ENCODE peak calls at places on chromosomes 11 and 22, in eight cellular contexts. P is DND-41, O is GM23338, K is mammary epithelial cell, I is keratinocyte, C is HCT116, G is neural progenitor cell, E is HepG2. Z is an unnamed sample. For H3K27me3, the result is how much of the 10 kb centered on the place peaks cover.

GRCh38 chr11:85718991-85719807 is 33.2 kb upstream of the CCDC89 start:
- DNase-seq in P (no peak), O (peak), K (peak), I (peak), C (peak), G (peak), E (peak), Z (peak)

GRCh38 chr11:31045335-31045734 is 324.2 kb downstream of the DCDC1 start:
- DNase-seq in P (no peak), O (peak), K (no peak), I (no peak), C (peak), G (peak), E (peak), Z (peak)

GRCh38 chr11:396948-397548 is 3.0 kb downstream of the PKP3 start:
- DNase-seq in P (no peak), O (no peak), K (no peak), I (no peak), C (no peak), G (no peak), E (peak), Z (no peak)

GRCh38 chr11:116376054-116376453 is 396.7 kb downstream of the BUD13 start:
- DNase-seq in P (no peak), O (no peak), K (no peak), I (no peak), C (no peak), G (no peak), E (no peak), Z (no peak)

GRCh38 chr11:107018274-107018901 is at the start of gene GUCY1A2:
- DNase-seq in P (no peak), O (peak), K (no peak), I (no peak), C (no peak), G (peak), E (no peak), Z (peak)

GRCh38 chr22:25847451-25847850 is 105.5 kb downstream of the MYO18B start:
- DNase-seq in P (no peak), O (no peak), K (no peak), I (no peak), C (no peak), G (no peak), E (no peak), Z (no peak)

GRCh38 chr11:107017433-107018227 is 646 bp downstream of the GUCY1A2 start:
- DNase-seq in P (no peak), O (peak), K (no peak), I (no peak), C (no peak), G (peak), E (peak), Z (peak)

GRCh38 chr11:115473167-115473566 is 31.0 kb downstream of the CADM1 start:
- DNase-seq in P (no peak), O (no peak), K (no peak), I (no peak), C (no peak), G (no peak), E (no peak), Z (no peak)

GRCh38 chr22:19290400-19291217 is 910 bp downstream of the CLTCL1 start:
- DNase-seq in P (no peak), O (peak), K (no peak), I (no peak), C (no peak), G (no peak), E (peak), Z (no peak)

GRCh38 chr11:133945087-133945974 is 11.4 kb downstream of the IGSF9B start:
- DNase-seq in P (peak), O (no peak), K (peak), I (no peak), C (no peak), G (no peak), E (no peak), Z (no peak)

GRCh38 chr11:119779195-119780071 is 50.4 kb upstream of the NECTIN1 start:
- DNase-seq in P (no peak), O (no peak), K (no peak), I (no peak), C (no peak), G (no peak), E (no peak), Z (no peak)

GRCh38 chr11:46352063-46352841 is 5.0 kb downstream of the DGKZ start:
- DNase-seq in P (peak), O (peak), K (peak), I (no peak), C (no peak), G (peak), E (no peak), Z (peak)

GRCh38 chr22:37269930-37270678 is 12.2 kb upstream of the CYTH4 start:
- DNase-seq in P (no peak), O (no peak), K (no peak), I (no peak), C (no peak), G (no peak), E (no peak), Z (no peak)

GRCh38 chr22:23820748-23821211 is 18.0 kb downstream of the DERL3 start:
- DNase-seq in P (no peak), O (no peak), K (no peak), I (no peak), C (no peak), G (no peak), E (no peak), Z (no peak)

GRCh38 chr11:72764503-72764902 is 12.3 kb upstream of the ARAP1 start:
- DNase-seq in P (no peak), O (peak), K (no peak), I (no peak), C (no peak), G (peak), E (no peak), Z (peak)

GRCh38 chr11:44192701-44193100 is 97.2 kb downstream of the EXT2 start:
- DNase-seq in P (no peak), O (no peak), K (no peak), I (no peak), C (no peak), G (no peak), E (no peak), Z (no peak)

GRCh38 chr22:28600546-28601143 is 79.0 kb downstream of the TTC28 start:
- DNase-seq in P (peak), O (peak), K (peak), I (peak), C (peak), G (peak), E (peak), Z (peak)

GRCh38 chr11:108793138-108793537 is 128.3 kb downstream of the DDX10 start:
- DNase-seq in P (no peak), O (no peak), K (no peak), I (no peak), C (no peak), G (no peak), E (no peak), Z (no peak)

GRCh38 chr11:387193-387793 is 6.7 kb upstream of the PKP3 start:
- DNase-seq in P (no peak), O (no peak), K (no peak), I (no peak), C (no peak), G (no peak), E (no peak), Z (no peak)

GRCh38 chr11:15412054-15412453 is 297.3 kb downstream of the INSC start:
- DNase-seq in P (no peak), O (no peak), K (peak), I (no peak), C (no peak), G (no peak), E (no peak), Z (no peak)

GRCh38 chr11:13090228-13090708 is 81.2 kb downstream of the RASSF10 start:
- DNase-seq in P (no peak), O (no peak), K (no peak), I (no peak), C (no peak), G (no peak), E (no peak), Z (no peak)

GRCh38 chr11:91947215-91947614 is 277.4 kb upstream of the FAT3 start:
- DNase-seq in P (no peak), O (no peak), K (peak), I (no peak), C (no peak), G (no peak), E (no peak), Z (no peak)

GRCh38 chr11:19903620-19904069 is 191.0 kb downstream of the NAV2 start:
- DNase-seq in P (peak), O (peak), K (peak), I (peak), C (peak), G (peak), E (peak), Z (peak)

GRCh38 chr11:26457660-26458059 is 114.4 kb downstream of the MUC15 start:
- DNase-seq in P (no peak), O (no peak), K (no peak), I (no peak), C (no peak), G (no peak), E (no peak), Z (no peak)

GRCh38 chr11:75776546-75776945 is 8.0 kb downstream of the DGAT2 start:
- DNase-seq in P (no peak), O (no peak), K (no peak), I (no peak), C (no peak), G (no peak), E (no peak), Z (no peak)

GRCh38 chr11:109795234-109795633 is 298.0 kb upstream of the ZC3H12C start:
- DNase-seq in P (no peak), O (no peak), K (no peak), I (no peak), C (no peak), G (no peak), E (no peak), Z (peak)

GRCh38 chr22:46604306-46604690 is 15.9 kb upstream of the GRAMD4 start:
- DNase-seq in P (peak), O (no peak), K (no peak), I (no peak), C (no peak), G (no peak), E (no peak), Z (no peak)

GRCh38 chr11:130765951-130766649 is 150.2 kb downstream of the SNX19 start:
- DNase-seq in P (no peak), O (no peak), K (no peak), I (no peak), C (no peak), G (no peak), E (no peak), Z (no peak)

GRCh38 chr22:49181942-49182341 is 645.7 kb downstream of the BRD1 start:
- DNase-seq in P (no peak), O (no peak), K (no peak), I (no peak), C (no peak), G (no peak), E (no peak), Z (no peak)
- H3K27me3 ChIP-seq in P (under half), O (under half), K (under half), I (under half), C (under half), G (under half), E (under half), Z (under half)

GRCh38 chr11:32571039-32571438 is 12.6 kb upstream of the EIF3M start:
- DNase-seq in P (no peak), O (peak), K (no peak), I (no peak), C (no peak), G (peak), E (no peak), Z (no peak)

GRCh38 chr11:32576456-32576855 is 7.2 kb upstream of the EIF3M start:
- DNase-seq in P (no peak), O (no peak), K (no peak), I (no peak), C (no peak), G (no peak), E (no peak), Z (no peak)

GRCh38 chr11:32573228-32573627 is 10.4 kb upstream of the EIF3M start:
- DNase-seq in P (no peak), O (no peak), K (no peak), I (no peak), C (no peak), G (no peak), E (no peak), Z (no peak)

GRCh38 chr11:32574446-32574845 is 9.2 kb upstream of the EIF3M start:
- DNase-seq in P (no peak), O (no peak), K (no peak), I (no peak), C (no peak), G (no peak), E (no peak), Z (no peak)

DNA sequence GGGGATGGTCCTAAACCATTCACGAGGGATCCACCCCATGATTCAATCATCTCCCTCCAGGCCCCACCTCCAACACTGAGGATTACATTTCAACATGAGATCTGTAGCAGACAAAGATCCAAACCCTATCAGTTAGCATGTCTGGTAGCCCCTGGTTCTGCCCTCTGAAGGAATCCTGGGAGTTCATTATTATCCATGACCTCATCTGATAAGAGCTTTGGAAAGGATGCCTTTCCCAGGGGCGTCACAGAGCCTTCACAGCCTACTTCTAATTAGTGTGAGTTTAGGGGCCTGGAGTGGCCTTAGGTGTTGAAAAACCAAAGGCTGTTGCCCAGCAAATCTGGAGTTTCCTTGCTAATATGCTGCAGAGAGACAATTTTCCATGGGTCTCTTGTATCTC is 8.6 kb upstream of the EIF3M start:
- DNase-seq in P (no peak), O (no peak), K (no peak), I (no peak), C (no peak), G (no peak), E (no peak), Z (no peak)
- H2AFZ ChIP-seq in P (peak), O (peak), K (no peak), I (no peak), C (no peak), G (peak), E (no peak), Z (no peak)

DNA sequence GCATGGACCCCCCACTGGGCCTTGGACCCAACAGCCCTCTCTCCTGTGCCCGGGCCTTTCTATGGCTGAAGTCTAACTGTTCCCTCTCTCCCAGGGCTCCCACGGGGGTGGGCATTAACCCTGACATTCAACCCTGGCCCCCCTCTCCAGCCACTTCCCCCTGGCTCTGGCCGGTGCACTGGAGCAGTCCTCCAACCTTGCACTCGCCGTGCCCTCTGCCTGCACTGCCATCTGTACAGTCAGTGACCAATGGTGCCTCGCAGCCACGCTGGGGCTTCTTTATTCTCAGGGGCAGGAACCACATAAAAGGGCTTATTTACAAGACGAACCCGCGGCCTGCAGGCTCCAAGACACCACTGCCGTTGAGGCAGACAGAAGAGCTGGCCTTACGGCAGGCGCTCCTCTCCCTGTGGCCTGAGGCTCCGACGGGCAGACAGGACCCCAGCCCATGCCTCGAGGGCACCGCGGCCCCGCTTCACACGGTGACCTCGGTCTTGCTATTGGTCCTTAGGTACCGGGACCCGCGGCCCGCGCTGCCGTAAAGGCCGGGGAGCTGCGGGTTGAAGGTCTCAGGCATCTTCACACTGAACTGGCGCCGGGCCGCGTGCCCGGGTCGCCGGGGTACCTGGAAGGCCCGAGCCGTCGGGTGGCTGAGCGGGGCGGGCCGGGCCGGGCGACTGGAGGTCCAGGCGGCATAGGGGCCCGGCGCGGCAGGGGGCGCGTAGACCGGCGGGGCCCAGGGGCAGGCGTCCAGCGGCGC is 5.4 kb downstream of the SHISA8 start:
- DNase-seq in P (no peak), O (peak), K (no peak), I (no peak), C (no peak), G (peak), E (no peak), Z (no peak)
- TF ChIP-seq EZH2 in P (no peak), O (no peak), K (no peak), I (peak), C (no peak), G (peak), E (peak), Z (no peak)

DNA sequence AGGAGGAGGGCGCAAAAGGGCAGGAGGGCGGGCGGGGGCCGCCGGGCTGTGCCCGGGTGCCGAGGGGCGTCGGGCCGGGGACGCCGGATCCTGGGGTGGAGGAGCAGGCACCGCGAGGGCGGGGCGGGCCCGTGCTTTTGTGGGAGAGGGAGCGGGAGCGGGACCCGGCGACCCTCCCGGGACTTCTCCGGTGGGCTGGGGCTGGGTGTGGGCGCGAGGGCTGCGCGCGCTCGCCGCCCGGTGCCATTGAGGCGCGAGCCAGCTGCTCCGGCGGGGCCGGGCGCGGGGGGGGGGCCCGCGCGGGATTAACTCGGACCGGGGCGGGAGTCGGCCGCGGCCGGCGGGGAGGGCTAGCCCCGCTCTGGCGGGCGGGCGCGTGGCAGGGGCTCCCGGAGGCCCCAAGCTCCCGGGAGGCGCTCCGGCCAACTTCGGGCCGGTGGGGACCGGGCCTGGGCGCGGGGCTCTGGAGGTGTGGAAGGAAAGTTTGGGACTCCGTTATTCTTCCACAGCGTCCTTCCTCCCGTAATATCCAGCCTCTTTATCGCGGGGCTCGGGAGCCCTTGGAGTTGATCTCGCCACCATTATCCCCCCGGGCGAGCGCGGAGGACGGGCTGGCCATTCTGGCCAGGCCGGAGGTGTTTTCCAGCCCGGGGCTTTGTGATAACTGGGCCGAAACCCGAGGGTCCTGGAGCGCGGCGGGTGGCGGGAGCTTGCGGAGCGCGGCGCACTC is 941 bp downstream of the CECR2 start:
- DNase-seq in P (no peak), O (peak), K (no peak), I (no peak), C (no peak), G (peak), E (no peak), Z (peak)
- H3K27me3 ChIP-seq in P (under half), O (under half), K (under half), I (half or more), C (under half), G (under half), E (half or more), Z (under half)

GRCh38 chr11:74550991-74551753 is 41.2 kb upstream of the POLD3 start:
- DNase-seq in P (no peak), O (no peak), K (no peak), I (no peak), C (no peak), G (no peak), E (no peak), Z (no peak)
- H2AFZ ChIP-seq in P (no peak), O (peak), K (no peak), I (no peak), C (no peak), G (no peak), E (no peak), Z (no peak)

GRCh38 chr11:1869427-1870325 is 16.8 kb downstream of the LSP1 start:
- DNase-seq in P (no peak), O (peak), K (no peak), I (no peak), C (no peak), G (peak), E (peak), Z (no peak)
- TF ChIP-seq EZH2 in P (no peak), O (no peak), K (no peak), I (no peak), C (no peak), G (no peak), E (no peak), Z (no peak)

GRCh38 chr11:57231539-57232253 is 5.4 kb downstream of the APLNR start:
- DNase-seq in P (no peak), O (no peak), K (no peak), I (no peak), C (no peak), G (no peak), E (no peak), Z (no peak)
- H3K27me3 ChIP-seq in P (under half), O (under half), K (under half), I (under half), C (half or more), G (under half), E (under half), Z (under half)

GRCh38 chr11:79447039-79447438 is 6.2 kb upstream of the TENM4 start:
- DNase-seq in P (no peak), O (no peak), K (no peak), I (no peak), C (no peak), G (no peak), E (no peak), Z (no peak)
- H2AFZ ChIP-seq in P (no peak), O (no peak), K (no peak), I (no peak), C (no peak), G (no peak), E (no peak), Z (no peak)

DNA sequence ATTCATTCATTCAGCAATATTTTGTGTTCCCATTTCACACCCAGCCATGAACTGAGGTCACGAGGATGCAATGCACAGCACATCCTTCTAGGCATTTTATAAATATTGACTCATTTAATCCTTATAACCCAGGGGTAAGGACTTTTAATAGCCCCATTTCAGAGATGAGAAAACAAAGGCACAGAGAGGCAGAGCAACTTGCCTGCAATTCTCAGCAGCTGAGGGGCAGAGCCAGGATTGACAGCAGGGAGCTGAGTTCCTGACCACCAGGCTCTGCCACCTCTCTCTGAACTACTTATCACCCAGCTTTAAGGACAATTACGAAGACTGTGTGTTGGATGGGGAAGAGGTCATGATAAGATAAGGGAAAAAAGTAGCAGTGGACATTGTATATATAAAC is 12.8 kb upstream of the FGF3 start:
- DNase-seq in P (no peak), O (no peak), K (no peak), I (no peak), C (no peak), G (no peak), E (no peak), Z (no peak)
- TF ChIP-seq EZH2 in P (no peak), O (no peak), K (no peak), I (no peak), C (no peak), G (no peak), E (no peak), Z (no peak)

GRCh38 chr11:96015911-96016565 is 92.1 kb upstream of the MTMR2 start:
- DNase-seq in P (peak), O (peak), K (no peak), I (no peak), C (no peak), G (no peak), E (peak), Z (no peak)
- H3K27me3 ChIP-seq in P (under half), O (under half), K (under half), I (under half), C (under half), G (under half), E (under half), Z (under half)